ENCODE peak calls at places on chromosomes 5 and 9, in ten cellular contexts. Z, M, T, P, K, B, N, D, C and F are unnamed samples.

GRCh38 chr5:102561894-102562760 is 63.3 kb upstream of the SLCO6A1 start:
- DNase-seq in Z (no peak), M (no peak), T (no peak), P (peak), K (peak), B (no peak), N (no peak), D (no peak), C (peak), F (no peak)

GRCh38 chr9:135336722-135337490 is 142.7 kb upstream of the PPP1R26 start:
- DNase-seq in Z (peak), M (no peak), T (peak), P (no peak), K (no peak), B (no peak), N (no peak), D (no peak), C (no peak), F (peak)

GRCh38 chr9:134314950-134315715 is 11.1 kb upstream of the RXRA start:
- DNase-seq in Z (no peak), M (peak), T (peak), P (no peak), K (no peak), B (no peak), N (no peak), D (peak), C (no peak), F (no peak)

GRCh38 chr5:108801301-108801700 is 53.6 kb downstream of the FER start:
- DNase-seq in Z (no peak), M (no peak), T (no peak), P (no peak), K (no peak), B (no peak), N (no peak), D (no peak), C (no peak), F (no peak)

GRCh38 chr9:121404906-121405305 is 34.9 kb upstream of the STOM start:
- DNase-seq in Z (no peak), M (no peak), T (no peak), P (no peak), K (no peak), B (no peak), N (no peak), D (no peak), C (no peak), F (no peak)

GRCh38 chr5:12214631-12215030 is 310.4 kb upstream of the CTNND2 start:
- DNase-seq in Z (no peak), M (no peak), T (no peak), P (no peak), K (no peak), B (no peak), N (no peak), D (no peak), C (no peak), F (no peak)

GRCh38 chr5:145350501-145350900 is 484.6 kb downstream of the PRELID2 start:
- DNase-seq in Z (no peak), M (no peak), T (no peak), P (no peak), K (no peak), B (no peak), N (no peak), D (no peak), C (no peak), F (no peak)

GRCh38 chr9:126483468-126484056 is 130.2 kb upstream of the LMX1B start:
- DNase-seq in Z (no peak), M (no peak), T (peak), P (no peak), K (no peak), B (no peak), N (no peak), D (no peak), C (no peak), F (no peak)

GRCh38 chr5:168935183-168935582 is 356.0 kb upstream of the PANK3 start:
- DNase-seq in Z (no peak), M (no peak), T (no peak), P (no peak), K (no peak), B (no peak), N (no peak), D (no peak), C (no peak), F (no peak)

GRCh38 chr9:129365196-129365595 is 187.1 kb upstream of the IER5L start:
- DNase-seq in Z (no peak), M (no peak), T (no peak), P (no peak), K (no peak), B (no peak), N (no peak), D (no peak), C (no peak), F (no peak)

GRCh38 chr9:129363216-129363873 is 185.3 kb upstream of the IER5L start:
- DNase-seq in Z (no peak), M (no peak), T (no peak), P (no peak), K (no peak), B (no peak), N (no peak), D (no peak), C (no peak), F (no peak)

GRCh38 chr9:129359871-129360536 is 181.9 kb upstream of the IER5L start:
- DNase-seq in Z (no peak), M (no peak), T (no peak), P (no peak), K (no peak), B (no peak), N (no peak), D (no peak), C (no peak), F (no peak)

GRCh38 chr9:129361196-129361595 is 183.1 kb upstream of the IER5L start:
- DNase-seq in Z (no peak), M (no peak), T (no peak), P (no peak), K (no peak), B (no peak), N (no peak), D (no peak), C (no peak), F (no peak)

GRCh38 chr9:129362287-129363098 is 184.4 kb upstream of the IER5L start:
- DNase-seq in Z (no peak), M (no peak), T (no peak), P (no peak), K (no peak), B (peak), N (no peak), D (no peak), C (no peak), F (no peak)
- TF ChIP-seq CTCF in Z (no peak), M (no peak), T (no peak), P (no peak), K (no peak), B (no peak), N (no peak), D (no peak), C (no peak), F (no peak)

GRCh38 chr9:124258765-124259272 is 1.1 kb downstream of the NEK6 start:
- DNase-seq in Z (no peak), M (no peak), T (no peak), P (peak), K (no peak), B (no peak), N (no peak), D (no peak), C (no peak), F (no peak)
- H3K4me3 ChIP-seq in Z (no peak), M (peak), T (peak), P (peak), K (peak), B (peak), N (peak), D (peak), C (peak), F (peak)

DNA sequence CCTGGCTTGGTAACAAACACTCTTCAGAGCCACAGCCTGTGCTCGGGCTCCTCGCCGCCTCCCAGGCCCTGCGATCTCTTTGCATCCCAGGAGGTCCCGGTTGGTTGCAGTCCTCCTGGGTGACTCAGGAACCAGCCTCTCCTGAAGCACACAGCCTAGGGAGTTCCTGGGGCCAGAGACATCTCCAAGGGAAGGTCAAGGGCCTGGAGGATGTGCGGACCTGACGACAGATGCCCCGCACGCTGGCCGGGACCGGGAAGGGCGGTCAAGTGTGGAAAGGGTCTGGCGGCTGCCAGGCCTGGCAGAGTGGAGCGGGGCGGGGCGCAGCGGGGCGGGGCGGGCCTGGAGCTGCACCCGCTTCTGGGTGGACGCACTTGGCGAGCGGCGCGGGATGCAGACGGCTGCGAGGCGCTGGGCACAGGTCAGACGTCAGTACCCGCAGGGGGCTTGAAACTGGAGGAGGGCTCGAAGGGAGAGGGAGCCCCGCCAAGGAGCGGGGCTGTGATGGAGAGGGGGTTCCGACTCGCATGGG is 45.0 kb upstream of the PRSS3 start:
- DNase-seq in Z (peak), M (no peak), T (no peak), P (peak), K (no peak), B (no peak), N (peak), D (no peak), C (no peak), F (no peak)
- TF ChIP-seq POLR2A in Z (no peak), M (no peak), T (no peak), P (peak), K (no peak), B (no peak), N (no peak), D (no peak), C (no peak), F (no peak)

GRCh38 chr5:93909356-93909755 is 168.0 kb upstream of the POU5F2 start:
- DNase-seq in Z (no peak), M (no peak), T (no peak), P (no peak), K (no peak), B (no peak), N (no peak), D (no peak), C (no peak), F (no peak)
- TF ChIP-seq CTCF in Z (no peak), M (no peak), T (no peak), P (no peak), K (peak), B (no peak), N (peak), D (no peak), C (no peak), F (no peak)

DNA sequence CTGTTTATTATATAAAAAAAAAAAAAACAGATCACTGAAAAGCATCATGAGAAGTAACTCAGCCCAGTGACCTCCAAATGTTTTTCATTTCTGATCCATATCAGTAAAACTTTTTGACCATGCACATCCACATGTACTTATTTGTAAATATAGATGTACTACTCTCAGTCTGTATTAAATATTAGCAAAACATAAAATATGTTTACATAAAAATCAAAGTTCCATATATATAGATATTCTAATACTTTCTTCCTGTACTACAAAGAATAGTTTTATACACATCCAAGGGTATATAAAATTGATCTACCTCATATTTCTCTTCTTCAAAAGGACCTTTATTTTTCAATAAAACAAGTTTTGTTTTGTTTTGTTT is 309.1 kb downstream of the RAB3C start:
- DNase-seq in Z (no peak), M (no peak), T (no peak), P (no peak), K (no peak), B (no peak), N (no peak), D (no peak), C (no peak), F (no peak)
- H3K4me3 ChIP-seq in Z (no peak), M (no peak), T (no peak), P (no peak), K (no peak), B (no peak), N (no peak), D (no peak), C (no peak), F (no peak)